ENCODE peak calls at places on chromosomes 11 and 22, in eight cellular contexts. One of them, this sample, is unnamed.

GRCh38 chr11:82873919-82874333 is 26.3 kb downstream of the PRCP start:
- DNase-seq in G401: no peak
- DNase-seq in activated T-cell treated with anti-CD3 and anti-CD28 coated beads, Interleukin-2, amount 50 U/mL, for 1 hour: no peak
- DNase-seq in sciatic nerve: no peak
- DNase-seq in effector memory CD4-positive, alpha-beta T cell: no peak
- DNase-seq in stimulated activated CD4-positive, alpha-beta T cell treated with anti-CD3 and anti-CD28 coated beads, Interleukin-4, amount 100 ng/mL, for 48 hours: no peak
- DNase-seq in sigmoid colon: no peak
- DNase-seq in NCI-H2081: no peak
- DNase-seq in this sample: no peak

GRCh38 chr22:35170716-35171697 is 86.3 kb upstream of the HMGXB4 start:
- DNase-seq in G401: no peak
- DNase-seq in activated T-cell treated with anti-CD3 and anti-CD28 coated beads, Interleukin-2, amount 50 U/mL, for 1 hour: no peak
- DNase-seq in sciatic nerve: no peak
- DNase-seq in effector memory CD4-positive, alpha-beta T cell: no peak
- DNase-seq in stimulated activated CD4-positive, alpha-beta T cell treated with anti-CD3 and anti-CD28 coated beads, Interleukin-4, amount 100 ng/mL, for 48 hours: no peak
- DNase-seq in sigmoid colon: no peak
- DNase-seq in NCI-H2081: no peak
- DNase-seq in this sample: no peak

GRCh38 chr11:69475141-69475865 is 6.2 kb upstream of the LINC01488 start:
- DNase-seq in G401: no peak
- DNase-seq in activated T-cell treated with anti-CD3 and anti-CD28 coated beads, Interleukin-2, amount 50 U/mL, for 1 hour: no peak
- DNase-seq in sciatic nerve: no peak
- DNase-seq in effector memory CD4-positive, alpha-beta T cell: no peak
- DNase-seq in stimulated activated CD4-positive, alpha-beta T cell treated with anti-CD3 and anti-CD28 coated beads, Interleukin-4, amount 100 ng/mL, for 48 hours: no peak
- DNase-seq in sigmoid colon: no peak
- DNase-seq in NCI-H2081: no peak
- DNase-seq in this sample: no peak

GRCh38 chr11:11189501-11189900 is 163.5 kb downstream of the CSNK2A3 start:
- DNase-seq in G401: no peak
- DNase-seq in activated T-cell treated with anti-CD3 and anti-CD28 coated beads, Interleukin-2, amount 50 U/mL, for 1 hour: no peak
- DNase-seq in sciatic nerve: no peak
- DNase-seq in effector memory CD4-positive, alpha-beta T cell: no peak
- DNase-seq in stimulated activated CD4-positive, alpha-beta T cell treated with anti-CD3 and anti-CD28 coated beads, Interleukin-4, amount 100 ng/mL, for 48 hours: no peak
- DNase-seq in sigmoid colon: no peak
- DNase-seq in NCI-H2081: no peak
- DNase-seq in this sample: no peak

GRCh38 chr22:25747245-25747944 is 5.4 kb downstream of the MYO18B start:
- DNase-seq in G401: peak; percentile 87
- DNase-seq in activated T-cell treated with anti-CD3 and anti-CD28 coated beads, Interleukin-2, amount 50 U/mL, for 1 hour: no peak
- DNase-seq in sciatic nerve: no peak
- DNase-seq in effector memory CD4-positive, alpha-beta T cell: no peak
- DNase-seq in stimulated activated CD4-positive, alpha-beta T cell treated with anti-CD3 and anti-CD28 coated beads, Interleukin-4, amount 100 ng/mL, for 48 hours: no peak
- DNase-seq in sigmoid colon: no peak
- DNase-seq in NCI-H2081: no peak
- DNase-seq in this sample: peak; percentile 82

GRCh38 chr11:63906585-63906984 is 10.4 kb downstream of the RCOR2 start:
- DNase-seq in G401: no peak
- DNase-seq in activated T-cell treated with anti-CD3 and anti-CD28 coated beads, Interleukin-2, amount 50 U/mL, for 1 hour: peak; percentile 66
- DNase-seq in sciatic nerve: no peak
- DNase-seq in effector memory CD4-positive, alpha-beta T cell: no peak
- DNase-seq in stimulated activated CD4-positive, alpha-beta T cell treated with anti-CD3 and anti-CD28 coated beads, Interleukin-4, amount 100 ng/mL, for 48 hours: peak; percentile 37
- DNase-seq in sigmoid colon: no peak
- DNase-seq in NCI-H2081: no peak
- DNase-seq in this sample: no peak

GRCh38 chr11:130813196-130813595 is 103.1 kb downstream of the SNX19 start:
- DNase-seq in G401: no peak
- DNase-seq in activated T-cell treated with anti-CD3 and anti-CD28 coated beads, Interleukin-2, amount 50 U/mL, for 1 hour: no peak
- DNase-seq in sciatic nerve: no peak
- DNase-seq in effector memory CD4-positive, alpha-beta T cell: no peak
- DNase-seq in stimulated activated CD4-positive, alpha-beta T cell treated with anti-CD3 and anti-CD28 coated beads, Interleukin-4, amount 100 ng/mL, for 48 hours: no peak
- DNase-seq in sigmoid colon: no peak
- DNase-seq in NCI-H2081: no peak
- DNase-seq in this sample: no peak

GRCh38 chr11:64720640-64721358 is 2.2 kb downstream of the NRXN2 start:
- DNase-seq in G401: no peak
- DNase-seq in activated T-cell treated with anti-CD3 and anti-CD28 coated beads, Interleukin-2, amount 50 U/mL, for 1 hour: peak; percentile 19
- DNase-seq in sciatic nerve: no peak
- DNase-seq in effector memory CD4-positive, alpha-beta T cell: no peak
- DNase-seq in stimulated activated CD4-positive, alpha-beta T cell treated with anti-CD3 and anti-CD28 coated beads, Interleukin-4, amount 100 ng/mL, for 48 hours: no peak
- DNase-seq in sigmoid colon: no peak
- DNase-seq in NCI-H2081: no peak
- DNase-seq in this sample: no peak

GRCh38 chr11:108786281-108786990 is 121.6 kb downstream of the DDX10 start:
- DNase-seq in G401: no peak
- DNase-seq in activated T-cell treated with anti-CD3 and anti-CD28 coated beads, Interleukin-2, amount 50 U/mL, for 1 hour: no peak
- DNase-seq in sciatic nerve: no peak
- DNase-seq in effector memory CD4-positive, alpha-beta T cell: no peak
- DNase-seq in stimulated activated CD4-positive, alpha-beta T cell treated with anti-CD3 and anti-CD28 coated beads, Interleukin-4, amount 100 ng/mL, for 48 hours: no peak
- DNase-seq in sigmoid colon: no peak
- DNase-seq in NCI-H2081: no peak
- DNase-seq in this sample: no peak

GRCh38 chr11:64868904-64869570 is 9.4 kb downstream of the EHD1 start:
- DNase-seq in G401: peak; percentile 70
- DNase-seq in activated T-cell treated with anti-CD3 and anti-CD28 coated beads, Interleukin-2, amount 50 U/mL, for 1 hour: peak; percentile 60
- DNase-seq in sciatic nerve: no peak
- DNase-seq in effector memory CD4-positive, alpha-beta T cell: peak; percentile 55
- DNase-seq in stimulated activated CD4-positive, alpha-beta T cell treated with anti-CD3 and anti-CD28 coated beads, Interleukin-4, amount 100 ng/mL, for 48 hours: no peak
- DNase-seq in sigmoid colon: no peak
- DNase-seq in NCI-H2081: no peak
- DNase-seq in this sample: peak; percentile 62

GRCh38 chr22:35506259-35506570 is 34.4 kb upstream of the RASD2 start:
- DNase-seq in G401: no peak
- DNase-seq in activated T-cell treated with anti-CD3 and anti-CD28 coated beads, Interleukin-2, amount 50 U/mL, for 1 hour: no peak
- DNase-seq in sciatic nerve: no peak
- DNase-seq in effector memory CD4-positive, alpha-beta T cell: no peak
- DNase-seq in stimulated activated CD4-positive, alpha-beta T cell treated with anti-CD3 and anti-CD28 coated beads, Interleukin-4, amount 100 ng/mL, for 48 hours: no peak
- DNase-seq in sigmoid colon: no peak
- DNase-seq in NCI-H2081: no peak
- DNase-seq in this sample: no peak

GRCh38 chr11:74644084-74644483 is 51.7 kb downstream of the POLD3 start:
- DNase-seq in G401: no peak
- DNase-seq in activated T-cell treated with anti-CD3 and anti-CD28 coated beads, Interleukin-2, amount 50 U/mL, for 1 hour: no peak
- DNase-seq in sciatic nerve: no peak
- DNase-seq in effector memory CD4-positive, alpha-beta T cell: no peak
- DNase-seq in stimulated activated CD4-positive, alpha-beta T cell treated with anti-CD3 and anti-CD28 coated beads, Interleukin-4, amount 100 ng/mL, for 48 hours: no peak
- DNase-seq in sigmoid colon: no peak
- DNase-seq in NCI-H2081: no peak
- DNase-seq in this sample: no peak

GRCh38 chr22:47591709-47592108 is 829.3 kb downstream of the TBC1D22A start:
- DNase-seq in G401: no peak
- DNase-seq in activated T-cell treated with anti-CD3 and anti-CD28 coated beads, Interleukin-2, amount 50 U/mL, for 1 hour: no peak
- DNase-seq in sciatic nerve: no peak
- DNase-seq in effector memory CD4-positive, alpha-beta T cell: no peak
- DNase-seq in stimulated activated CD4-positive, alpha-beta T cell treated with anti-CD3 and anti-CD28 coated beads, Interleukin-4, amount 100 ng/mL, for 48 hours: no peak
- DNase-seq in sigmoid colon: peak; percentile 24
- DNase-seq in NCI-H2081: no peak
- DNase-seq in this sample: no peak

GRCh38 chr11:119166368-119167076 is 2.0 kb upstream of the NLRX1 start:
- DNase-seq in G401: peak; percentile 73
- DNase-seq in activated T-cell treated with anti-CD3 and anti-CD28 coated beads, Interleukin-2, amount 50 U/mL, for 1 hour: no peak
- DNase-seq in sciatic nerve: no peak
- DNase-seq in effector memory CD4-positive, alpha-beta T cell: no peak
- DNase-seq in stimulated activated CD4-positive, alpha-beta T cell treated with anti-CD3 and anti-CD28 coated beads, Interleukin-4, amount 100 ng/mL, for 48 hours: no peak
- DNase-seq in sigmoid colon: no peak
- DNase-seq in NCI-H2081: no peak
- DNase-seq in this sample: peak; percentile 64

GRCh38 chr22:19003518-19003917 is 67.4 kb upstream of the PRODH start:
- DNase-seq in G401: no peak
- DNase-seq in activated T-cell treated with anti-CD3 and anti-CD28 coated beads, Interleukin-2, amount 50 U/mL, for 1 hour: no peak
- DNase-seq in sciatic nerve: no peak
- DNase-seq in effector memory CD4-positive, alpha-beta T cell: no peak
- DNase-seq in stimulated activated CD4-positive, alpha-beta T cell treated with anti-CD3 and anti-CD28 coated beads, Interleukin-4, amount 100 ng/mL, for 48 hours: no peak
- DNase-seq in sigmoid colon: no peak
- DNase-seq in NCI-H2081: no peak
- DNase-seq in this sample: no peak

GRCh38 chr22:40157546-40157945 is 20.2 kb upstream of the TNRC6B start:
- DNase-seq in G401: no peak
- DNase-seq in activated T-cell treated with anti-CD3 and anti-CD28 coated beads, Interleukin-2, amount 50 U/mL, for 1 hour: no peak
- DNase-seq in sciatic nerve: no peak
- DNase-seq in effector memory CD4-positive, alpha-beta T cell: no peak
- DNase-seq in stimulated activated CD4-positive, alpha-beta T cell treated with anti-CD3 and anti-CD28 coated beads, Interleukin-4, amount 100 ng/mL, for 48 hours: no peak
- DNase-seq in sigmoid colon: no peak
- DNase-seq in NCI-H2081: no peak
- DNase-seq in this sample: no peak

GRCh38 chr11:129460714-129461113 is 85.1 kb downstream of the BARX2 start:
- DNase-seq in G401: no peak
- DNase-seq in activated T-cell treated with anti-CD3 and anti-CD28 coated beads, Interleukin-2, amount 50 U/mL, for 1 hour: no peak
- DNase-seq in sciatic nerve: no peak
- DNase-seq in effector memory CD4-positive, alpha-beta T cell: no peak
- DNase-seq in stimulated activated CD4-positive, alpha-beta T cell treated with anti-CD3 and anti-CD28 coated beads, Interleukin-4, amount 100 ng/mL, for 48 hours: no peak
- DNase-seq in sigmoid colon: no peak
- DNase-seq in NCI-H2081: peak; percentile 6
- DNase-seq in this sample: no peak

GRCh38 chr22:49749885-49750510 is 77.7 kb downstream of the BRD1 start:
- DNase-seq in G401: no peak
- DNase-seq in activated T-cell treated with anti-CD3 and anti-CD28 coated beads, Interleukin-2, amount 50 U/mL, for 1 hour: no peak
- DNase-seq in sciatic nerve: no peak
- DNase-seq in effector memory CD4-positive, alpha-beta T cell: no peak
- DNase-seq in stimulated activated CD4-positive, alpha-beta T cell treated with anti-CD3 and anti-CD28 coated beads, Interleukin-4, amount 100 ng/mL, for 48 hours: no peak
- DNase-seq in sigmoid colon: no peak
- DNase-seq in NCI-H2081: no peak
- DNase-seq in this sample: no peak

GRCh38 chr22:22917377-22917776 is 29.8 kb downstream of the IGLL5 start:
- DNase-seq in G401: no peak
- DNase-seq in activated T-cell treated with anti-CD3 and anti-CD28 coated beads, Interleukin-2, amount 50 U/mL, for 1 hour: no peak
- DNase-seq in sciatic nerve: no peak
- DNase-seq in effector memory CD4-positive, alpha-beta T cell: no peak
- DNase-seq in stimulated activated CD4-positive, alpha-beta T cell treated with anti-CD3 and anti-CD28 coated beads, Interleukin-4, amount 100 ng/mL, for 48 hours: no peak
- DNase-seq in sigmoid colon: no peak
- DNase-seq in NCI-H2081: no peak
- DNase-seq in this sample: no peak

GRCh38 chr11:38839076-38839475 is 2241.0 kb upstream of the RAG2 start:
- DNase-seq in G401: no peak
- DNase-seq in activated T-cell treated with anti-CD3 and anti-CD28 coated beads, Interleukin-2, amount 50 U/mL, for 1 hour: no peak
- DNase-seq in sciatic nerve: no peak
- DNase-seq in effector memory CD4-positive, alpha-beta T cell: no peak
- DNase-seq in stimulated activated CD4-positive, alpha-beta T cell treated with anti-CD3 and anti-CD28 coated beads, Interleukin-4, amount 100 ng/mL, for 48 hours: no peak
- DNase-seq in sigmoid colon: no peak
- DNase-seq in NCI-H2081: no peak
- DNase-seq in this sample: no peak

GRCh38 chr11:119376197-119376847 is 5.2 kb downstream of the USP2 start:
- DNase-seq in G401: no peak
- DNase-seq in activated T-cell treated with anti-CD3 and anti-CD28 coated beads, Interleukin-2, amount 50 U/mL, for 1 hour: no peak
- DNase-seq in sciatic nerve: peak; percentile 83
- DNase-seq in effector memory CD4-positive, alpha-beta T cell: no peak
- DNase-seq in stimulated activated CD4-positive, alpha-beta T cell treated with anti-CD3 and anti-CD28 coated beads, Interleukin-4, amount 100 ng/mL, for 48 hours: no peak
- DNase-seq in sigmoid colon: peak; percentile 75
- DNase-seq in NCI-H2081: no peak
- DNase-seq in this sample: no peak

GRCh38 chr22:19962909-19963806 is 21.5 kb upstream of the TXNRD2 start:
- DNase-seq in G401: no peak
- DNase-seq in activated T-cell treated with anti-CD3 and anti-CD28 coated beads, Interleukin-2, amount 50 U/mL, for 1 hour: no peak
- DNase-seq in sciatic nerve: no peak
- DNase-seq in effector memory CD4-positive, alpha-beta T cell: no peak
- DNase-seq in stimulated activated CD4-positive, alpha-beta T cell treated with anti-CD3 and anti-CD28 coated beads, Interleukin-4, amount 100 ng/mL, for 48 hours: peak; percentile 43
- DNase-seq in sigmoid colon: no peak
- DNase-seq in NCI-H2081: no peak
- DNase-seq in this sample: no peak

GRCh38 chr11:129490004-129490403 is 114.4 kb downstream of the BARX2 start:
- DNase-seq in G401: no peak
- DNase-seq in activated T-cell treated with anti-CD3 and anti-CD28 coated beads, Interleukin-2, amount 50 U/mL, for 1 hour: no peak
- DNase-seq in sciatic nerve: no peak
- DNase-seq in effector memory CD4-positive, alpha-beta T cell: no peak
- DNase-seq in stimulated activated CD4-positive, alpha-beta T cell treated with anti-CD3 and anti-CD28 coated beads, Interleukin-4, amount 100 ng/mL, for 48 hours: no peak
- DNase-seq in sigmoid colon: no peak
- DNase-seq in NCI-H2081: no peak
- DNase-seq in this sample: no peak

GRCh38 chr22:39266398-39267030 is 21.7 kb upstream of the PDGFB start:
- DNase-seq in G401: no peak
- DNase-seq in activated T-cell treated with anti-CD3 and anti-CD28 coated beads, Interleukin-2, amount 50 U/mL, for 1 hour: no peak
- DNase-seq in sciatic nerve: no peak
- DNase-seq in effector memory CD4-positive, alpha-beta T cell: no peak
- DNase-seq in stimulated activated CD4-positive, alpha-beta T cell treated with anti-CD3 and anti-CD28 coated beads, Interleukin-4, amount 100 ng/mL, for 48 hours: peak; percentile 37
- DNase-seq in sigmoid colon: no peak
- DNase-seq in NCI-H2081: no peak
- DNase-seq in this sample: no peak

GRCh38 chr22:46419754-46420571 is 84.4 kb downstream of the TRMU start:
- DNase-seq in G401: no peak
- DNase-seq in activated T-cell treated with anti-CD3 and anti-CD28 coated beads, Interleukin-2, amount 50 U/mL, for 1 hour: no peak
- DNase-seq in sciatic nerve: no peak
- DNase-seq in effector memory CD4-positive, alpha-beta T cell: no peak
- DNase-seq in stimulated activated CD4-positive, alpha-beta T cell treated with anti-CD3 and anti-CD28 coated beads, Interleukin-4, amount 100 ng/mL, for 48 hours: no peak
- DNase-seq in sigmoid colon: no peak
- DNase-seq in NCI-H2081: no peak
- DNase-seq in this sample: no peak

GRCh38 chr22:36144886-36145541 is 15.5 kb downstream of the APOL3 start:
- DNase-seq in G401: peak; percentile 67
- DNase-seq in activated T-cell treated with anti-CD3 and anti-CD28 coated beads, Interleukin-2, amount 50 U/mL, for 1 hour: peak; percentile 49
- DNase-seq in sciatic nerve: peak; percentile 70
- DNase-seq in effector memory CD4-positive, alpha-beta T cell: no peak
- DNase-seq in stimulated activated CD4-positive, alpha-beta T cell treated with anti-CD3 and anti-CD28 coated beads, Interleukin-4, amount 100 ng/mL, for 48 hours: no peak
- DNase-seq in sigmoid colon: peak; percentile 89
- DNase-seq in NCI-H2081: peak; percentile 2
- DNase-seq in this sample: peak; percentile 66

GRCh38 chr11:69912161-69912910 is 93.1 kb upstream of the FGF3 start:
- DNase-seq in G401: no peak
- DNase-seq in activated T-cell treated with anti-CD3 and anti-CD28 coated beads, Interleukin-2, amount 50 U/mL, for 1 hour: peak; percentile 10
- DNase-seq in sciatic nerve: peak; percentile 58
- DNase-seq in effector memory CD4-positive, alpha-beta T cell: no peak
- DNase-seq in stimulated activated CD4-positive, alpha-beta T cell treated with anti-CD3 and anti-CD28 coated beads, Interleukin-4, amount 100 ng/mL, for 48 hours: no peak
- DNase-seq in sigmoid colon: peak; percentile 61
- DNase-seq in NCI-H2081: no peak
- DNase-seq in this sample: no peak

GRCh38 chr11:47591764-47592163 is 2.4 kb downstream of the C1QTNF4 start:
- DNase-seq in G401: peak; percentile 24
- DNase-seq in activated T-cell treated with anti-CD3 and anti-CD28 coated beads, Interleukin-2, amount 50 U/mL, for 1 hour: no peak
- DNase-seq in sciatic nerve: no peak
- DNase-seq in effector memory CD4-positive, alpha-beta T cell: no peak
- DNase-seq in stimulated activated CD4-positive, alpha-beta T cell treated with anti-CD3 and anti-CD28 coated beads, Interleukin-4, amount 100 ng/mL, for 48 hours: no peak
- DNase-seq in sigmoid colon: no peak
- DNase-seq in NCI-H2081: no peak
- DNase-seq in this sample: no peak

GRCh38 chr11:109076870-109077269 is 345.1 kb upstream of the C11orf87 start:
- DNase-seq in G401: no peak
- DNase-seq in activated T-cell treated with anti-CD3 and anti-CD28 coated beads, Interleukin-2, amount 50 U/mL, for 1 hour: no peak
- DNase-seq in sciatic nerve: no peak
- DNase-seq in effector memory CD4-positive, alpha-beta T cell: no peak
- DNase-seq in stimulated activated CD4-positive, alpha-beta T cell treated with anti-CD3 and anti-CD28 coated beads, Interleukin-4, amount 100 ng/mL, for 48 hours: no peak
- DNase-seq in sigmoid colon: no peak
- DNase-seq in NCI-H2081: no peak
- DNase-seq in this sample: no peak

GRCh38 chr11:78261869-78262637 is 73.3 kb downstream of the USP35 start:
- DNase-seq in G401: no peak
- DNase-seq in activated T-cell treated with anti-CD3 and anti-CD28 coated beads, Interleukin-2, amount 50 U/mL, for 1 hour: no peak
- DNase-seq in sciatic nerve: no peak
- DNase-seq in effector memory CD4-positive, alpha-beta T cell: no peak
- DNase-seq in stimulated activated CD4-positive, alpha-beta T cell treated with anti-CD3 and anti-CD28 coated beads, Interleukin-4, amount 100 ng/mL, for 48 hours: no peak
- DNase-seq in sigmoid colon: no peak
- DNase-seq in NCI-H2081: no peak
- DNase-seq in this sample: no peak

GRCh38 chr11:92384807-92385206 is 160.2 kb downstream of the FAT3 start:
- DNase-seq in G401: peak; percentile 73
- DNase-seq in activated T-cell treated with anti-CD3 and anti-CD28 coated beads, Interleukin-2, amount 50 U/mL, for 1 hour: no peak
- DNase-seq in sciatic nerve: no peak
- DNase-seq in effector memory CD4-positive, alpha-beta T cell: no peak
- DNase-seq in stimulated activated CD4-positive, alpha-beta T cell treated with anti-CD3 and anti-CD28 coated beads, Interleukin-4, amount 100 ng/mL, for 48 hours: no peak
- DNase-seq in sigmoid colon: no peak
- DNase-seq in NCI-H2081: no peak
- DNase-seq in this sample: peak; percentile 68

GRCh38 chr11:44905131-44905866 is 45.4 kb downstream of the TP53I11 start:
- DNase-seq in G401: peak; percentile 42
- DNase-seq in activated T-cell treated with anti-CD3 and anti-CD28 coated beads, Interleukin-2, amount 50 U/mL, for 1 hour: no peak
- DNase-seq in sciatic nerve: no peak
- DNase-seq in effector memory CD4-positive, alpha-beta T cell: no peak
- DNase-seq in stimulated activated CD4-positive, alpha-beta T cell treated with anti-CD3 and anti-CD28 coated beads, Interleukin-4, amount 100 ng/mL, for 48 hours: no peak
- DNase-seq in sigmoid colon: no peak
- DNase-seq in NCI-H2081: no peak
- DNase-seq in this sample: no peak

GRCh38 chr11:75198278-75198948 is 42.2 kb upstream of the TPBGL start:
- DNase-seq in G401: no peak
- DNase-seq in activated T-cell treated with anti-CD3 and anti-CD28 coated beads, Interleukin-2, amount 50 U/mL, for 1 hour: no peak
- DNase-seq in sciatic nerve: no peak
- DNase-seq in effector memory CD4-positive, alpha-beta T cell: no peak
- DNase-seq in stimulated activated CD4-positive, alpha-beta T cell treated with anti-CD3 and anti-CD28 coated beads, Interleukin-4, amount 100 ng/mL, for 48 hours: no peak
- DNase-seq in sigmoid colon: peak; percentile 57
- DNase-seq in NCI-H2081: no peak
- DNase-seq in this sample: no peak

GRCh38 chr22:41445171-41446056 is 1.2 kb downstream of the TOB2 start:
- DNase-seq in G401: peak; percentile 62
- DNase-seq in activated T-cell treated with anti-CD3 and anti-CD28 coated beads, Interleukin-2, amount 50 U/mL, for 1 hour: peak; percentile 35
- DNase-seq in sciatic nerve: no peak
- DNase-seq in effector memory CD4-positive, alpha-beta T cell: no peak
- DNase-seq in stimulated activated CD4-positive, alpha-beta T cell treated with anti-CD3 and anti-CD28 coated beads, Interleukin-4, amount 100 ng/mL, for 48 hours: no peak
- DNase-seq in sigmoid colon: peak; percentile 76
- DNase-seq in NCI-H2081: no peak
- DNase-seq in this sample: peak; percentile 62